ENCODE peak calls at places on chromosomes 4 and X, in seven cellular contexts. M is left cardiac atrium, Y is left lung, S is fibroblast of pulmonary artery, D is AML-193, B is nephron progenitor cell, G is KBM-7. Q is an unnamed sample.

GRCh38 chr4:126346654-126347053 is 1031.9 kb downstream of the FAT4 start:
- DNase-seq in S (no peak), Y (no peak), M (no peak), B (no peak), G (no peak), D (no peak), Q (no peak)

GRCh38 chr4:78692815-78693156 is 83.4 kb upstream of the BMP2K start:
- DNase-seq in G (peak), Y (no peak), D (no peak), S (no peak), B (no peak), M (peak), Q (no peak)

GRCh38 chrX:155577682-155578081 is 35.1 kb downstream of the TMLHE start:
- DNase-seq in M (no peak), Y (no peak), D (no peak), S (no peak), G (no peak), B (no peak), Q (no peak)

GRCh38 chr4:103497692-103498091 is 222.1 kb downstream of the TACR3 start:
- DNase-seq in D (no peak), B (no peak), M (no peak), Y (no peak), G (no peak), S (no peak), Q (no peak)

GRCh38 chr4:4425119-4425690 is 38.3 kb downstream of the NSG1 start:
- DNase-seq in B (no peak), D (no peak), S (no peak), Y (no peak), G (no peak), M (no peak), Q (no peak)

GRCh38 chr4:57023104-57023503 is 44.4 kb downstream of the POLR2B start:
- DNase-seq in G (no peak), S (peak), M (no peak), D (no peak), B (no peak), Y (no peak), Q (no peak)

GRCh38 chr4:121139533-121140222 is 24.4 kb downstream of the TNIP3 start:
- DNase-seq in Y (peak), M (no peak), G (no peak), D (no peak), B (no peak), S (peak), Q (no peak)

GRCh38 chr4:48472794-48473193 is 10.3 kb upstream of the SLC10A4 start:
- DNase-seq in G (no peak), B (no peak), Y (no peak), M (no peak), D (no peak), S (no peak), Q (no peak)

GRCh38 chrX:150358651-150359050 is 4.5 kb upstream of the MAMLD1 start:
- DNase-seq in S (no peak), D (no peak), B (no peak), Y (no peak), G (no peak), M (no peak), Q (peak)

GRCh38 chrX:28609917-28610613 is 22.8 kb downstream of the IL1RAPL1 start:
- DNase-seq in B (no peak), S (no peak), G (no peak), D (no peak), M (peak), Y (no peak), Q (no peak)